ENCODE peak calls at places on chromosome X, in four cellular contexts. O is psoas muscle, V is A549, I is right lobe of liver. J is an unnamed sample.

GRCh38 chrX:140766024-140766611 is 56.6 kb downstream of the LINC00632 start:
- DNase-seq in O (no peak), V (no peak), I (peak; percentile 33), J (peak; percentile 61)

GRCh38 chrX:149453911-149454820 is 50.9 kb downstream of the IDS start:
- DNase-seq in O (no peak), V (no peak), I (no peak), J (no peak)

GRCh38 chrX:70445197-70445656 is 592 bp downstream of the DLG3 start:
- DNase-seq in O (no peak), V (no peak), I (no peak), J (no peak)

GRCh38 chrX:16643160-16643559 is 6.8 kb upstream of the S100G start:
- DNase-seq in O (no peak), V (no peak), I (no peak), J (no peak)

GRCh38 chrX:42837092-42837726 is 59.2 kb upstream of the PPP1R2C start:
- DNase-seq in O (no peak), V (no peak), I (no peak), J (no peak)

GRCh38 chrX:63680423-63680822 is 104.6 kb downstream of the ARHGEF9 start:
- DNase-seq in O (no peak), V (no peak), I (no peak), J (no peak)

GRCh38 chrX:884091-884490 is 253.5 kb downstream of the SHOX start:
- DNase-seq in O (no peak), V (no peak), I (no peak), J (no peak)

GRCh38 chrX:39613508-39613921 is 484.2 kb downstream of the BCOR start:
- DNase-seq in O (peak; percentile 27), V (peak; percentile 15), I (peak; percentile 29), J (no peak)

GRCh38 chrX:107619836-107620235 is 8.5 kb upstream of the PRPS1 start:
- DNase-seq in O (no peak), V (no peak), I (no peak), J (no peak)

GRCh38 chrX:131084145-131084544 is 26.0 kb downstream of the ARHGAP36 start:
- DNase-seq in O (no peak), V (no peak), I (no peak), J (no peak)

GRCh38 chrX:44244008-44244407 is 99.5 kb downstream of the EFHC2 start:
- DNase-seq in O (no peak), V (no peak), I (no peak), J (no peak)

GRCh38 chrX:137432609-137433008 is 133.3 kb upstream of the ZIC3 start:
- DNase-seq in O (no peak), V (no peak), I (no peak), J (no peak)

GRCh38 chrX:19846995-19847790 is 40.2 kb downstream of the SH3KBP1 start:
- DNase-seq in O (peak; percentile 41), V (peak; percentile 3), I (no peak), J (no peak)

DNA sequence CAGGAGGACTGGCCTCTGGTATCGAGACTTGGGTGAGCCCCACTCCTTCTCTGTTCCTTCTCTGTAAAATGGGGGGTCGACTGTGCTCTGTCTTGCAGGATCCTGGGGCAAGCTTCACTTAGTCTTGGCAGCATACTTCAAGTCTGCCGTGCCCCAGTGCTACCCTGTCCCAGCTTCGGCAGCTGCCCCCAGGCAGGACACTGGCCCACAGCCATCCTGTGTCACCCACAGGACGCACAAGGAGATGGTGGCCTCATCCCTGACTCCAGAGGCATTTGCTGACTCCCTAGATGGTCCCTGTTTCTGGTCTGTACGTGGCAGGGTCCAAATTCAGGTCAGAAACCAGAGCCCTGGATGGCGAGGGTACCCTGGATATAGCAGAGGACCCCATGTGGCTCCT is 7.1 kb upstream of the HAUS7 start:
- DNase-seq in O (no peak), V (no peak), I (no peak), J (no peak)
- H3K4me1 ChIP-seq in O (no peaks in the 10 kb centered on the region), V (no peaks in the 10 kb centered on the region), I (no peaks in the 10 kb centered on the region), J (no peaks in the 10 kb centered on the region)

GRCh38 chrX:154441564-154441963 is 2.4 kb upstream of the FAM50A start:
- DNase-seq in O (no peak), V (no peak), I (no peak), J (no peak)
- H3K4me1 ChIP-seq in O (peaks cover 10% of the 10 kb centered on the region), V (peaks cover 21% of the 10 kb centered on the region), I (no peaks in the 10 kb centered on the region), J (no peaks in the 10 kb centered on the region)

DNA sequence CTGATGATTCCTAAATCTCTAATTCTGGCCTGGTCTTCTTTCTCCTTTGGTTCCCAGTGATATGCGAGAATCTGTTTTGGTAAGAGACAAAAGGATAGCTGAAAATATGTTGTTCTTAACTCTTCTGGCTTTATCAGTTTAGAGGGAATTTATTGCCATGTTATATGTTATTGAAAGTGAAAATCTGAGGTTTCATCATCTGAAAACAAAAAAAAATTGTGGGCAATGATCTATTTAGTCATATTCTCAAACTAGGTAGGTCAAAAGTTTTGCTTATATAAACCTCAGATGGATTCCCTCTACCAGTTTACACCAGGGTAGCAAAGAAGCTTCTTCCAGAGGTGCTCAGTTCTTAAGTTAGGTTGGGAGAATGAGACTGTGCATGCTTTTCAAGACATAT is 103.6 kb downstream of the ITM2A start:
- DNase-seq in O (no peak), V (no peak), I (no peak), J (no peak)
- H3K4me1 ChIP-seq in O (no peaks in the 10 kb centered on the region), V (no peaks in the 10 kb centered on the region), I (no peaks in the 10 kb centered on the region), J (no peaks in the 10 kb centered on the region)

GRCh38 chrX:54992911-54993622 is 921 bp downstream of the PFKFB1 start:
- DNase-seq in O (no peak), V (no peak), I (no peak), J (no peak)
- H3K4me1 ChIP-seq in O (no peaks in the 10 kb centered on the region), V (no peaks in the 10 kb centered on the region), I (peaks cover 9% of the 10 kb centered on the region), J (no peaks in the 10 kb centered on the region)

GRCh38 chrX:22970861-22971260 is 28.9 kb upstream of the DDX53 start:
- DNase-seq in O (no peak), V (no peak), I (no peak), J (no peak)
- H3K4me1 ChIP-seq in O (no peaks in the 10 kb centered on the region), V (no peaks in the 10 kb centered on the region), I (no peaks in the 10 kb centered on the region), J (no peaks in the 10 kb centered on the region)

DNA sequence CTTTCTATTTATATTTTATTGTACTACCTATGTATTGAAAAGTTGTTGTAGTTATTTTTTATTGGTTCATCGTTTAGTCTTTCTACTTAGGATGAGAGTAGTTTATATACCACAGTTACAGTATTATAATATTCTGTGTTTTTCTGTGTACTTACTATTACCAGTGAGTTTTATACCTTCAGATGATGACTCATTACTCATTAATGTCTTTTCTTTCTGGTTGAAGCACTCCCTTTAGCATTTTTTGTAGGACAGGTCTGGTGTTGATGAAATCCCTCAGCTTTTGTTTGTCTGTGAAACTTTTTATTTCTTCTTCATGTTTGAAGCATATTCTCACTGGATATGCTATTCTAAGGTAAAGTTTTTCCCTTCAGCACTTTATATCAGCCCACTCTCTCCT is 7.7 kb downstream of the LUZP4 start:
- DNase-seq in O (no peak), V (no peak), I (no peak), J (no peak)
- H3K4me1 ChIP-seq in O (no peaks in the 10 kb centered on the region), V (no peaks in the 10 kb centered on the region), I (no peaks in the 10 kb centered on the region), J (no peaks in the 10 kb centered on the region)

DNA sequence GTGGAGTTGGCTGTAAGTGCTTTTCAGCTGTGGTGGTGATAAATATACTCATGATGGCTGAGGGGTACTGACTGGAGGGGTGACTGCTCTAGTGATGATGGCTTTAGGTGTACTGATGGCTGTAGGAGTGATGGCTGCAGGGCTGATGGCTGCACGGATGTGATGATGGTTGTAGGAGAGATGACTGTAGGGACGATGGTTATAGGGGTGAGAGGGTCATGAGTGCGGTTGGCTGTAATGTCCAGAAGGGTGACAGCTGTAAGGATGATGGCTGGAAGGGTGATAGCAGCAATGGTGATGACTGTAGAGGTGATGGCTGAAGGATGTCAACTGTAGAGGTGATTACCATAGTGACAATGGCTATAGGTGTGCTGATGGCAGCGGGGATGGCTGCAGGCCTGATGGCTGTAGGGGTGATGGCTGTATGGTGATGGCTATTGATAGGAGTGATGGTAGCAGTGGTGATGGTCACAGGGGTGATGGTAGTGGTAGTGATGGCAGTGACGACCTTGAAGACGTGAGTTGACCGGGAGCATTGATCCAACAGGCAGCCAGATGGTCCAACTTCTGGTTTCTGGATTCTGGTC is 570 bp upstream of the SASH3 start:
- DNase-seq in O (no peak), V (no peak), I (no peak), J (no peak)
- H3K4me1 ChIP-seq in O (no peaks in the 10 kb centered on the region), V (no peaks in the 10 kb centered on the region), I (no peaks in the 10 kb centered on the region), J (no peaks in the 10 kb centered on the region)

GRCh38 chrX:49922291-49923241 is at the start of gene CLCN5:
- DNase-seq in O (peak; percentile 95), V (peak; percentile 85), I (peak; percentile 95), J (peak; percentile 98)
- H3K4me1 ChIP-seq in O (peaks cover 8% of the 10 kb centered on the region), V (peaks cover 6% of the 10 kb centered on the region), I (peaks cover 6% of the 10 kb centered on the region), J (no peaks in the 10 kb centered on the region)

DNA sequence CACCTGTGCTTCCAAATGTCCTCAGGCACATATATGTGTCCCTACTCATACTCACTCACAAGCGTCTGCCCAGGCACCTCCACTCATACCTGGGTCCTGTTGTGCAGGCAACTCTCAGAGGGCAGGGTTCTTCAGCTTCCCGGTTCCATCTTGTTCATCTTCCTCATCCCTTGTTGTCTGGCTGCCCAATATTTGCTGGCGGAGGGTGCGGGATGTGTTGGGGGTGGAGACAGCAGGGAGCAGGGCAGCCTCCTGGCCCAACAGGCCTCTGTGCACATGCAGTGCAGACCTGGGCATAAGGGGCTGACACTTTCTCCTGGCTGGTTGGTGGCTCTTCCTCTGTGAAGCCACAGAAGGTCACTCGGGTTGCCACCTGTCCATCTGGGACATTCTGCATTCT is 32.1 kb downstream of the NBDY start:
- DNase-seq in O (no peak), V (no peak), I (no peak), J (peak; percentile 47)
- H3K4me1 ChIP-seq in O (peaks cover 10% of the 10 kb centered on the region), V (peaks cover 8% of the 10 kb centered on the region), I (peaks cover 15% of the 10 kb centered on the region), J (peaks cover 10% of the 10 kb centered on the region)